ENCODE peak calls at places on chromosomes 6 and 20, in five cellular contexts. U is body of pancreas; T is stimulated activated CD8-positive, alpha-beta memory T cell treated with anti-CD3 and anti-CD28 coated beads, Interleukin-15, amount 100 ng/mL, for 1 hour; M is effector CD8-positive, alpha-beta T cell; Q is foreskin fibroblast. J is an unnamed sample.

GRCh38 chr6:38498085-38498484 is 141.6 kb downstream of the BTBD9 start:
- DNase-seq in U (no peak), T (no peak), M (no peak), Q (no peak), J (no peak)

GRCh38 chr6:112443666-112444065 is 96.5 kb downstream of the RFPL4B start:
- DNase-seq in U (peak; percentile 29), T (no peak), M (no peak), Q (peak; percentile 78), J (no peak)

GRCh38 chr6:122033564-122034181 is 365.8 kb upstream of the HSF2 start:
- DNase-seq in U (no peak), T (no peak), M (no peak), Q (no peak), J (no peak)

GRCh38 chr6:40176117-40176516 is 241.9 kb upstream of the MOCS1 start:
- DNase-seq in U (no peak), T (no peak), M (no peak), Q (no peak), J (no peak)

GRCh38 chr6:113776998-113777397 is 80.1 kb upstream of the MARCKS start:
- DNase-seq in U (no peak), T (no peak), M (no peak), Q (no peak), J (no peak)

GRCh38 chr6:110534731-110535164 is 58.3 kb upstream of the SLC22A16 start:
- DNase-seq in U (no peak), T (no peak), M (no peak), Q (peak; percentile 91), J (no peak)

GRCh38 chr6:83055366-83055964 is 10.2 kb downstream of the UBE3D start:
- DNase-seq in U (peak; percentile 40), T (no peak), M (peak; percentile 1), Q (peak; percentile 29), J (no peak)

GRCh38 chr6:108164815-108165706 is 761 bp upstream of the NR2E1 start:
- DNase-seq in U (no peak), T (no peak), M (no peak), Q (no peak), J (no peak)

GRCh38 chr20:25158043-25158442 is 37.5 kb upstream of the ENTPD6 start:
- DNase-seq in U (no peak), T (no peak), M (no peak), Q (no peak), J (no peak)

GRCh38 chr20:54220722-54221121 is 12.8 kb downstream of the PFDN4 start:
- DNase-seq in U (no peak), T (no peak), M (no peak), Q (no peak), J (no peak)

GRCh38 chr6:11732036-11732545 is 46.5 kb downstream of the ADTRP start:
- DNase-seq in U (peak; percentile 29), T (no peak), M (no peak), Q (peak; percentile 10), J (peak; percentile 52)

GRCh38 chr20:54479138-54479906 is 3.9 kb downstream of the DOK5 start:
- DNase-seq in U (no peak), T (no peak), M (no peak), Q (no peak), J (no peak)

GRCh38 chr6:25175216-25175615 is 104.0 kb upstream of the CARMIL1 start:
- DNase-seq in U (no peak), T (no peak), M (no peak), Q (no peak), J (no peak)

GRCh38 chr6:2918936-2919335 is 15.8 kb upstream of the SERPINB9 start:
- DNase-seq in U (no peak), T (no peak), M (no peak), Q (no peak), J (peak; percentile 35)

GRCh38 chr6:28940294-28940858 is 16.6 kb upstream of the TRIM27 start:
- DNase-seq in U (peak; percentile 39), T (no peak), M (peak; percentile 31), Q (no peak), J (no peak)

GRCh38 chr6:29598348-29598747 is 13.4 kb downstream of the OR2H2 start:
- DNase-seq in U (no peak), T (no peak), M (no peak), Q (no peak), J (no peak)

GRCh38 chr6:165729307-165729936 is 66.4 kb upstream of the PDE10A start:
- DNase-seq in U (peak; percentile 32), T (peak; percentile 8), M (no peak), Q (no peak), J (peak; percentile 60)

GRCh38 chr6:52015953-52016352 is 71.5 kb downstream of the PKHD1 start:
- DNase-seq in U (no peak), T (no peak), M (no peak), Q (no peak), J (no peak)

GRCh38 chr6:18166314-18167007 is 11.2 kb downstream of the KDM1B start:
- DNase-seq in U (no peak), T (no peak), M (no peak), Q (peak; percentile 42), J (no peak)

GRCh38 chr6:80143312-80143960 is 37.0 kb downstream of the BCKDHB start:
- DNase-seq in U (peak; percentile 71), T (no peak), M (no peak), Q (peak; percentile 91), J (no peak)